ENCODE peak calls at places on chromosome 10, in ten cellular contexts. One of them, this sample, is unnamed.

GRCh38 chr10:131860806-131861440 is 39.9 kb upstream of the PPP2R2D start:
- DNase-seq in left ventricle myocardium superior: no peak
- DNase-seq in Ammon's horn: no peak
- DNase-seq in NCI-H345: no peak
- DNase-seq in stimulated activated naive CD4-positive, alpha-beta T cell: no peak
- DNase-seq in mammary epithelial cell: no peak
- DNase-seq in HTR-8/SVneo: no peak
- DNase-seq in spleen: peak; percentile 37
- DNase-seq in amygdala: no peak
- DNase-seq in CD8-positive, alpha-beta memory T cell: no peak
- DNase-seq in this sample: no peak

GRCh38 chr10:79166312-79166721 is 97.6 kb downstream of the ZMIZ1 start:
- DNase-seq in left ventricle myocardium superior: peak; percentile 76
- DNase-seq in Ammon's horn: no peak
- DNase-seq in NCI-H345: no peak
- DNase-seq in stimulated activated naive CD4-positive, alpha-beta T cell: no peak
- DNase-seq in mammary epithelial cell: no peak
- DNase-seq in HTR-8/SVneo: no peak
- DNase-seq in spleen: no peak
- DNase-seq in amygdala: no peak
- DNase-seq in CD8-positive, alpha-beta memory T cell: no peak
- DNase-seq in this sample: no peak

GRCh38 chr10:79374312-79375191 is 27.3 kb downstream of the PPIF start:
- DNase-seq in left ventricle myocardium superior: peak; percentile 86
- DNase-seq in Ammon's horn: peak; percentile 79
- DNase-seq in NCI-H345: peak; percentile 56
- DNase-seq in stimulated activated naive CD4-positive, alpha-beta T cell: peak; percentile 75
- DNase-seq in mammary epithelial cell: peak; percentile 56
- DNase-seq in HTR-8/SVneo: peak; percentile 87
- DNase-seq in spleen: peak; percentile 93
- DNase-seq in amygdala: peak; percentile 83
- DNase-seq in CD8-positive, alpha-beta memory T cell: peak; percentile 57
- DNase-seq in this sample: no peak

GRCh38 chr10:126186746-126187145 is 201.5 kb downstream of the ADAM12 start:
- DNase-seq in left ventricle myocardium superior: no peak
- DNase-seq in Ammon's horn: no peak
- DNase-seq in NCI-H345: no peak
- DNase-seq in stimulated activated naive CD4-positive, alpha-beta T cell: no peak
- DNase-seq in mammary epithelial cell: no peak
- DNase-seq in HTR-8/SVneo: no peak
- DNase-seq in spleen: no peak
- DNase-seq in amygdala: no peak
- DNase-seq in CD8-positive, alpha-beta memory T cell: no peak
- DNase-seq in this sample: no peak

GRCh38 chr10:101535949-101536348 is 52.1 kb downstream of the POLL start:
- DNase-seq in left ventricle myocardium superior: no peak
- DNase-seq in Ammon's horn: no peak
- DNase-seq in NCI-H345: no peak
- DNase-seq in stimulated activated naive CD4-positive, alpha-beta T cell: no peak
- DNase-seq in mammary epithelial cell: no peak
- DNase-seq in HTR-8/SVneo: no peak
- DNase-seq in spleen: no peak
- DNase-seq in amygdala: no peak
- DNase-seq in CD8-positive, alpha-beta memory T cell: no peak
- DNase-seq in this sample: no peak

GRCh38 chr10:123391275-123392028 is 237.2 kb downstream of the BUB3 start:
- DNase-seq in left ventricle myocardium superior: no peak
- DNase-seq in Ammon's horn: no peak
- DNase-seq in NCI-H345: no peak
- DNase-seq in stimulated activated naive CD4-positive, alpha-beta T cell: no peak
- DNase-seq in mammary epithelial cell: no peak
- DNase-seq in HTR-8/SVneo: no peak
- DNase-seq in spleen: no peak
- DNase-seq in amygdala: no peak
- DNase-seq in CD8-positive, alpha-beta memory T cell: no peak
- DNase-seq in this sample: no peak

GRCh38 chr10:132002004-132002403 is 20.3 kb upstream of the BNIP3 start:
- DNase-seq in left ventricle myocardium superior: no peak
- DNase-seq in Ammon's horn: no peak
- DNase-seq in NCI-H345: no peak
- DNase-seq in stimulated activated naive CD4-positive, alpha-beta T cell: no peak
- DNase-seq in mammary epithelial cell: no peak
- DNase-seq in HTR-8/SVneo: no peak
- DNase-seq in spleen: no peak
- DNase-seq in amygdala: no peak
- DNase-seq in CD8-positive, alpha-beta memory T cell: no peak
- DNase-seq in this sample: no peak

GRCh38 chr10:124512040-124512428 is 50.4 kb downstream of the LHPP start:
- DNase-seq in left ventricle myocardium superior: no peak
- DNase-seq in Ammon's horn: no peak
- DNase-seq in NCI-H345: no peak
- DNase-seq in stimulated activated naive CD4-positive, alpha-beta T cell: no peak
- DNase-seq in mammary epithelial cell: no peak
- DNase-seq in HTR-8/SVneo: no peak
- DNase-seq in spleen: peak; percentile 41
- DNase-seq in amygdala: no peak
- DNase-seq in CD8-positive, alpha-beta memory T cell: no peak
- DNase-seq in this sample: no peak

GRCh38 chr10:30583778-30584415 is 45.7 kb downstream of the LYZL2 start:
- DNase-seq in left ventricle myocardium superior: peak; percentile 50
- DNase-seq in Ammon's horn: peak; percentile 61
- DNase-seq in NCI-H345: peak; percentile 22
- DNase-seq in stimulated activated naive CD4-positive, alpha-beta T cell: no peak
- DNase-seq in mammary epithelial cell: peak; percentile 94
- DNase-seq in HTR-8/SVneo: peak; percentile 61
- DNase-seq in spleen: no peak
- DNase-seq in amygdala: no peak
- DNase-seq in CD8-positive, alpha-beta memory T cell: no peak
- DNase-seq in this sample: no peak